ENCODE peak calls at places on chromosomes 11 and 22, in nine cellular contexts. H is globus pallidus; J is SK-N-DZ; C is AG08395; E is NCI-H1092 treated with DMSO at 0.1 percent for 48 hours; Y is COR-L47; P is NCI-H2081; V is fibroblast of lung; N is stimulated activated naive CD8-positive, alpha-beta T cell treated with anti-CD3 and anti-CD28 coated beads, Interleukin-15, amount 100 ng/mL, for 72 hours. S is an unnamed sample.
A peak's percentile ranks its signal among the peaks of the same experiment; 100 is the strongest.

GRCh38 chr11:123062158-123062891 is 389 bp upstream of the HSPA8 start:
- DNase-seq in C (peak; percentile 96), P (peak; percentile 100), J (peak; percentile 96), N (peak; percentile 100), Y (peak; percentile 100), E (peak; percentile 100), V (peak; percentile 100), H (peak; percentile 99), S (peak; percentile 97)

GRCh38 chr22:29300807-29301601 is 5.4 kb upstream of the GAS2L1 start:
- DNase-seq in V (no peak), P (no peak), J (no peak), E (no peak), H (no peak), C (no peak), Y (no peak), N (no peak), S (no peak)

GRCh38 chr22:44130076-44130711 is 50.5 kb upstream of the PARVG start:
- DNase-seq in Y (peak; percentile 30), J (no peak), C (no peak), H (peak; percentile 10), E (no peak), V (no peak), N (no peak), P (no peak), S (no peak)

GRCh38 chr22:17717708-17718107 is 56.6 kb downstream of the BID start:
- DNase-seq in J (no peak), E (no peak), V (peak; percentile 53), P (no peak), N (no peak), H (no peak), C (no peak), Y (no peak), S (no peak)

GRCh38 chr11:93326681-93327080 is 3.9 kb upstream of the DEUP1 start:
- DNase-seq in H (no peak), P (no peak), Y (no peak), N (no peak), V (no peak), J (no peak), C (no peak), E (no peak), S (no peak)

GRCh38 chr22:40203568-40203967 is 25.8 kb downstream of the TNRC6B start:
- DNase-seq in H (no peak), V (peak; percentile 34), J (no peak), C (no peak), Y (no peak), P (no peak), E (peak; percentile 71), N (peak; percentile 35), S (no peak)

GRCh38 chr11:32962016-32962415 is 53.7 kb upstream of the DEPDC7 start:
- DNase-seq in Y (no peak), H (no peak), E (no peak), V (no peak), N (no peak), C (no peak), J (no peak), P (no peak), S (no peak)

GRCh38 chr22:27080191-27080590 is 422.8 kb downstream of the MIAT start:
- DNase-seq in Y (no peak), E (no peak), N (no peak), H (no peak), J (no peak), C (no peak), P (no peak), V (no peak), S (no peak)

GRCh38 chr11:21798216-21798615 is 394.7 kb upstream of the ANO5 start:
- DNase-seq in C (no peak), H (no peak), J (no peak), N (no peak), E (no peak), V (no peak), Y (no peak), P (no peak), S (no peak)

GRCh38 chr11:133947298-133947905 is 9.4 kb downstream of the IGSF9B start:
- DNase-seq in E (peak; percentile 79), J (peak; percentile 47), V (peak; percentile 29), P (peak; percentile 73), Y (peak; percentile 80), H (no peak), N (peak; percentile 80), C (peak; percentile 86), S (peak; percentile 82)

GRCh38 chr11:114142646-114143045 is 83.1 kb downstream of the ZBTB16 start:
- DNase-seq in N (no peak), Y (no peak), P (no peak), J (no peak), E (no peak), V (no peak), H (no peak), C (no peak), S (no peak)

GRCh38 chr11:76185511-76185910 is 20.8 kb downstream of the WNT11 start:
- DNase-seq in J (no peak), H (no peak), P (no peak), V (no peak), Y (no peak), N (no peak), C (no peak), E (no peak), S (no peak)

GRCh38 chr11:126476256-126476970 is 120.9 kb downstream of the ST3GAL4 start:
- DNase-seq in H (no peak), E (peak; percentile 64), V (no peak), J (peak; percentile 64), P (no peak), N (no peak), C (no peak), Y (peak; percentile 58), S (no peak)

GRCh38 chr22:47328550-47329243 is 566.2 kb downstream of the TBC1D22A start:
- DNase-seq in E (no peak), P (no peak), Y (no peak), C (peak; percentile 90), H (no peak), V (peak; percentile 97), N (no peak), J (no peak), S (peak; percentile 83)

GRCh38 chr22:37777122-37777687 is 30.5 kb upstream of the GCAT start:
- DNase-seq in N (no peak), P (no peak), H (no peak), J (no peak), Y (no peak), C (peak; percentile 85), E (no peak), V (peak; percentile 82), S (peak; percentile 76)

GRCh38 chr11:44133335-44133946 is 38.0 kb downstream of the EXT2 start:
- DNase-seq in N (no peak), J (peak; percentile 22), P (peak; percentile 18), Y (peak; percentile 6), E (peak; percentile 6), V (peak; percentile 62), C (peak; percentile 62), H (no peak), S (peak; percentile 61)

GRCh38 chr22:33302049-33302545 is 243.9 kb upstream of the SYN3 start:
- DNase-seq in Y (peak; percentile 15), P (peak; percentile 5), V (peak; percentile 68), C (peak; percentile 84), E (peak; percentile 64), H (peak; percentile 79), N (peak; percentile 52), J (peak; percentile 77), S (peak; percentile 91)

GRCh38 chr11:14644396-14645246 is 1.0 kb downstream of the PDE3B start:
- DNase-seq in V (peak; percentile 31), J (peak; percentile 69), P (peak; percentile 8), C (no peak), Y (peak; percentile 49), N (peak; percentile 54), E (peak; percentile 68), H (no peak), S (peak; percentile 26)

GRCh38 chr22:44722611-44723010 is 20.6 kb downstream of the PRR5 start:
- DNase-seq in N (no peak), C (no peak), V (no peak), E (no peak), Y (no peak), P (no peak), H (no peak), J (no peak), S (no peak)

GRCh38 chr11:72081856-72082255 is 1.2 kb downstream of the LRRC51 start:
- DNase-seq in P (no peak), J (no peak), H (no peak), N (no peak), V (no peak), E (no peak), Y (no peak), C (no peak), S (no peak)

GRCh38 chr11:66068923-66069714 is 953 bp upstream of the PACS1 start:
- DNase-seq in E (peak; percentile 24), N (no peak), H (peak; percentile 54), P (no peak), C (peak; percentile 75), V (peak; percentile 34), J (no peak), Y (no peak), S (peak; percentile 82)

GRCh38 chr11:70570693-70571395 is 172.5 kb downstream of the CTTN start:
- DNase-seq in J (no peak), P (no peak), Y (no peak), N (no peak), E (no peak), C (no peak), H (no peak), V (no peak), S (no peak)

GRCh38 chr11:72519220-72519881 is 85.0 kb upstream of the CLPB start:
- DNase-seq in E (no peak), H (no peak), C (peak; percentile 44), P (no peak), J (no peak), N (peak; percentile 7), Y (no peak), V (peak; percentile 18), S (peak; percentile 57)

GRCh38 chr11:47156333-47156732 is 20.3 kb downstream of the ARFGAP2 start:
- DNase-seq in N (no peak), E (no peak), C (no peak), Y (no peak), J (no peak), P (no peak), H (no peak), V (no peak), S (no peak)

GRCh38 chr11:58330861-58331260 is 28.0 kb downstream of the OR5B17 start:
- DNase-seq in N (no peak), J (no peak), E (no peak), Y (no peak), C (no peak), P (no peak), V (no peak), H (no peak), S (peak; percentile 54)

GRCh38 chr11:35962373-35963138 is 18.7 kb downstream of the LDLRAD3 start:
- DNase-seq in Y (no peak), V (peak; percentile 76), C (no peak), P (no peak), N (no peak), J (no peak), H (no peak), E (no peak), S (no peak)

GRCh38 chr11:123231263-123231662 is 36.2 kb upstream of the CLMP start:
- DNase-seq in J (no peak), P (no peak), H (no peak), N (no peak), Y (no peak), V (no peak), E (no peak), C (peak; percentile 85), S (peak; percentile 81)

GRCh38 chr22:33891992-33892391 is 28.3 kb downstream of the LARGE1 start:
- DNase-seq in C (no peak), E (no peak), N (no peak), J (no peak), V (no peak), H (no peak), P (no peak), Y (no peak), S (no peak)

GRCh38 chr22:49327411-49327810 is 500.3 kb downstream of the BRD1 start:
- DNase-seq in V (no peak), H (no peak), C (no peak), P (no peak), J (no peak), N (no peak), Y (no peak), E (no peak), S (peak; percentile 2)

GRCh38 chr11:69840371-69841169 is 21.4 kb upstream of the FGF3 start:
- DNase-seq in C (no peak), E (peak; percentile 5), V (no peak), Y (peak; percentile 42), J (no peak), N (no peak), H (no peak), P (no peak), S (no peak)

GRCh38 chr11:16805942-16806341 is 67.5 kb downstream of the C11orf58 start:
- DNase-seq in Y (no peak), E (peak; percentile 47), H (no peak), C (no peak), V (peak; percentile 86), P (no peak), N (no peak), J (peak; percentile 38), S (no peak)

S was measured in GM03348.